ENCODE peak calls at places on chromosomes 16 and 17, in nine cellular contexts. V is fibroblast of lung; B is heart left ventricle; X is esophagus muscularis mucosa; D is astrocyte of the cerebellum; L is AG09309; W is CD8-positive, alpha-beta T cell; P is cardiac fibroblast; A is PC-3. K is an unnamed sample.
A peak's percentile ranks its signal among the peaks of the same experiment; 100 is the strongest.

GRCh38 chr16:684961-685696 is 995 bp upstream of the JMJD8 start:
- DNase-seq in V (no peak), D (no peak), P (no peak), L (no peak), B (no peak), X (no peak), W (no peak), A (no peak), K (no peak)

GRCh38 chr17:17837380-17837821 is 615 bp upstream of the SREBF1 start:
- DNase-seq in V (peak; percentile 85), L (no peak), W (no peak), B (peak; percentile 79), D (no peak), P (peak; percentile 93), A (peak; percentile 60), X (no peak), K (no peak)

GRCh38 chr16:57132470-57132869 is 40.1 kb downstream of the CPNE2 start:
- DNase-seq in V (no peak), X (no peak), D (no peak), P (no peak), L (no peak), B (no peak), W (no peak), A (no peak), K (no peak)

GRCh38 chr16:87982491-87983415 is 31.5 kb downstream of the BANP start:
- DNase-seq in L (no peak), P (no peak), V (no peak), A (no peak), D (no peak), X (no peak), W (no peak), B (no peak), K (no peak)

GRCh38 chr17:33667671-33668070 is 374.6 kb upstream of the ASIC2 start:
- DNase-seq in L (no peak), B (no peak), A (no peak), W (no peak), D (no peak), X (no peak), V (no peak), P (no peak), K (no peak)

GRCh38 chr16:63806794-63807506 is 1314.9 kb downstream of the CDH11 start:
- DNase-seq in L (no peak), X (no peak), W (no peak), V (no peak), A (peak; percentile 22), B (no peak), D (no peak), P (no peak), K (no peak)

GRCh38 chr16:47713225-47713595 is 252.1 kb downstream of the PHKB start:
- DNase-seq in W (no peak), V (peak; percentile 83), B (no peak), P (peak; percentile 67), A (peak; percentile 83), D (peak; percentile 22), L (no peak), X (no peak), K (peak; percentile 33)

GRCh38 chr17:44360826-44361225 is 2.8 kb downstream of the FAM171A2 start:
- DNase-seq in L (no peak), W (no peak), D (no peak), X (no peak), B (no peak), V (peak; percentile 72), A (no peak), P (peak; percentile 71), K (peak; percentile 32)

GRCh38 chr16:66473654-66474519 is 46.8 kb downstream of the BEAN1 start:
- DNase-seq in A (peak; percentile 70), D (no peak), X (no peak), P (no peak), V (no peak), L (no peak), B (no peak), W (no peak), K (no peak)

GRCh38 chr16:35557731-35558130 is 2098.3 kb downstream of the TP53TG3F start:
- DNase-seq in L (no peak), P (no peak), V (no peak), B (no peak), W (no peak), A (no peak), D (no peak), X (peak; percentile 79), K (no peak)

DNA sequence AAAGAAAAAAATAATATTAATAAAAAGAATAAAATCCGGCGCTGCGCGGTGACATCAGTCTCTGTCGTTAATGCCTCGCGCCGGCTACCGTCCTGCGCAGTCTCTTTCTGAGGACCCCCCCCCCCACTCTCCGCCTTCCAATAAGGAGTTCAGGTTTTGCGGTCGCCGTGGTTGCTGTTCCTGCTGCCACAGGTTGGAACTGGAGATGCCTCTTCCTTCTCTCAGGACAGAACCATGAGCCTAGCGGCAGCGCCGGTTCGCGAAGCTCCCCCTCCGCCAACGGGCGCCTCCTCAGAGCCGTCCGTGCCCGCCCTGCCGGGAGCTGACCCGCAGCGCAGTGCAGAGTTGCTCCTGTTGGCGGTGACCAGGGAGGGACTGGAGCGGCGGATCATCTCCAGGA is 2093.4 kb downstream of the TP53TG3F start:
- DNase-seq in X (no peak), B (no peak), W (no peak), L (no peak), D (no peak), A (no peak), V (no peak), P (no peak), K (no peak)
- H3K4me3 ChIP-seq in X (no peak overlapping the region), B (no peak overlapping the region), W (no peak overlapping the region), L (no peak overlapping the region), D (no peak overlapping the region), A (no peak overlapping the region), V (no peak overlapping the region), P (no peak overlapping the region), K (no peak overlapping the region)

GRCh38 chr17:63850401-63850800 is 7.9 kb upstream of the SMARCD2 start:
- DNase-seq in V (no peak), L (no peak), B (no peak), X (no peak), D (no peak), P (no peak), W (no peak), A (no peak), K (no peak)

GRCh38 chr17:63853260-63853659 is 10.8 kb upstream of the SMARCD2 start:
- DNase-seq in D (no peak), W (no peak), B (no peak), V (no peak), X (no peak), P (no peak), L (no peak), A (no peak), K (no peak)

GRCh38 chr17:63845509-63845908 is 3.0 kb upstream of the SMARCD2 start:
- DNase-seq in X (no peak), W (no peak), L (no peak), P (no peak), D (no peak), B (no peak), V (no peak), A (no peak), K (no peak)

GRCh38 chr17:63847525-63848249 is 5.2 kb upstream of the SMARCD2 start:
- DNase-seq in X (no peak), P (no peak), B (no peak), W (no peak), D (no peak), L (no peak), V (no peak), A (no peak), K (no peak)

DNA sequence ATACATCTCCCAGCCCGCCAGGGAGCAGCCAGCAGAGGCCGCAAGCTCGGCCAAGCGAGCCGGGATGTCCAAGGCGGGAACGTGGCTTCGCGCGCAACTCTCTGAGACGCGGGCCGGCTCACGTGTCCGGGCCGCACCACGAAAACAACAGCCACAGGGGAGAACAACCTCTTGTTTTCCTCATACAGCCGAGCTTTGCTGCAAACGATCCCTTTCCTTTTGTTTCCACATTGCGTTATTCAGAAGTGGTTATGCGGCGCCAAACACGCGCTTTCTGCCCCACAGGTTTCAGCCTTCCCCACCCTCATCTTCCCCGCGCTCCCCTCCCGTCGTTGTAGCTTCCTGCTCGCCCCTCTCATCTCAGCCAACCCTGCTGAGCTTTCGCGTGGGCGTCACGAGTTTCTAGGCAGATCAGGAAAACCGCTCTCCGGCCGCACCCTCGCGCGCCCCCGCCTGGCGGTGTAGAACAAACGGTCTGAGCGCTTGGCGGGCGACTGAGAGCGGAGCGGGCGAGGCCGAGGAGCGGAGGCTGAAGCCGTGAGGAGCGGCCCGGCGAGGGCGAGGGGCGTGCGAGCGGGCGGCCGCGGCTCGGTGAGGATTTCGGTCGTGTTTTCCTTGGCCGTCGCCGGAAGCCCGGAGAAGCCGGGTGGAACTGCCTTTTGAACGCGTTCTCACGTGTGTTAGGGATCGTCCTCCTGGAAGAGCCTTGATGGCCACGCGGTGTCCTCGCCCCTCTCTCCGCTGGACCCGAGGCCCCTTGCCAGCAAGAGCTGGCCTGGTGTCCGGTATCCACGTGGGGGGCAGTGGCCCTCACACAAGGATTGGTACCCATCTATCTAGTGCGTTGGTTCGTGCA is 6.6 kb upstream of the SMARCD2 start:
- DNase-seq in X (peak; percentile 98), D (no peak), L (peak; percentile 52), V (peak; percentile 88), A (peak; percentile 95), B (peak; percentile 95), W (peak; percentile 88), P (peak; percentile 93), K (peak; percentile 37)
- TF ChIP-seq CTCF in X (peak; percentile 83), D (peak; percentile 61), L (peak; percentile 63), V (peak; percentile 40), A (peak; percentile 85), B (peak; percentile 83), W (peak; percentile 73), P (peak; percentile 64), K (peak; percentile 46)

GRCh38 chr17:61547113-61547512 is 43.9 kb downstream of the NACA2 start:
- DNase-seq in A (no peak), X (no peak), D (no peak), W (no peak), V (no peak), L (no peak), P (no peak), B (no peak), K (no peak)
- H3K4me3 ChIP-seq in A (no peak overlapping the region), X (no peak overlapping the region), D (no peak overlapping the region), W (no peak overlapping the region), V (no peak overlapping the region), L (no peak overlapping the region), P (no peak overlapping the region), B (no peak overlapping the region), K (no peak overlapping the region)

GRCh38 chr17:7416323-7416722 is 3.8 kb upstream of the SPEM1 start:
- DNase-seq in W (no peak), B (no peak), X (no peak), L (no peak), V (no peak), P (no peak), D (no peak), A (no peak), K (no peak)
- TF ChIP-seq CTCF in W (no peak), B (no peak), X (no peak), L (no peak), V (no peak), P (no peak), D (no peak), A (no peak), K (no peak)

DNA sequence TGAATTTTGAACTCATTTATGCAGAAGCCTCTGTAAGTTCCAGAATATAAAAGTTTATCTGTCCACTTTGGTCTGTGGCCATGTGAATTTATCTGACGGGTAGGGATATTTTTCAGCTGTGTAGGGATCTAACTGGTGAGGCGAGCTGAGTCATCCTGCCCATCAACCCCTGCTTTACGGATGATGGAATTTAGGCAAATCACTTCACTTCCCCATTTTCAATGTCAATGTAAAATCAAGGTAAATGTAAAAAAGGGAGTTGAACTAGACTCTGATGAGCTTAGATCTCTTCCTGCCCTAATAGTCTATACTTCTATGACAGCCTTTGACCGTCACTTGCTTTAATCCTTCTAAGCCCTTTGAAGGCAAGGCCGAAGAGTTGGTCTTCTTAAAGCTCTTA is 2.6 kb downstream of the SLC16A6 start:
- DNase-seq in W (no peak), A (no peak), X (no peak), B (no peak), P (peak; percentile 36), V (no peak), D (no peak), L (no peak), K (no peak)
- H3K4me3 ChIP-seq in W (no peak overlapping the region), A (no peak overlapping the region), X (no peak overlapping the region), B (no peak overlapping the region), P (no peak overlapping the region), V (no peak overlapping the region), D (no peak overlapping the region), L (no peak overlapping the region), K (no peak overlapping the region)